ENCODE peak calls at places on chromosomes 6 and 20, in five cellular contexts. One of them, this sample, is unnamed.

GRCh38 chr6:15663057-15663638 is 320 bp upstream of the DTNBP1 start:
- DNase-seq in pons: peak; percentile 77
- DNase-seq in progenitor cell of endocrine pancreas: no peak
- DNase-seq in dorsolateral prefrontal cortex: no peak
- DNase-seq in anterior cingulate cortex: no peak
- DNase-seq in this sample: peak; percentile 92

GRCh38 chr20:24160563-24161355 is 172.2 kb upstream of the GGTLC1 start:
- DNase-seq in anterior cingulate cortex: no peak
- DNase-seq in pons: peak; percentile 76
- DNase-seq in dorsolateral prefrontal cortex: peak; percentile 70
- DNase-seq in progenitor cell of endocrine pancreas: peak; percentile 37
- DNase-seq in this sample: peak; percentile 68

GRCh38 chr20:48070961-48071645 is 285.8 kb upstream of the SULF2 start:
- DNase-seq in dorsolateral prefrontal cortex: no peak
- DNase-seq in progenitor cell of endocrine pancreas: no peak
- DNase-seq in pons: no peak
- DNase-seq in anterior cingulate cortex: no peak
- DNase-seq in this sample: no peak

GRCh38 chr6:129212081-129212480 is 329.1 kb downstream of the LAMA2 start:
- DNase-seq in progenitor cell of endocrine pancreas: no peak
- DNase-seq in anterior cingulate cortex: no peak
- DNase-seq in pons: no peak
- DNase-seq in dorsolateral prefrontal cortex: no peak
- DNase-seq in this sample: no peak

GRCh38 chr6:4581468-4582420 is 194.5 kb upstream of the CDYL start:
- DNase-seq in pons: peak; percentile 23
- DNase-seq in progenitor cell of endocrine pancreas: no peak
- DNase-seq in dorsolateral prefrontal cortex: no peak
- DNase-seq in anterior cingulate cortex: no peak
- DNase-seq in this sample: no peak

GRCh38 chr20:35907017-35907685 is 47.2 kb downstream of the SCAND1 start:
- DNase-seq in dorsolateral prefrontal cortex: no peak
- DNase-seq in pons: no peak
- DNase-seq in anterior cingulate cortex: no peak
- DNase-seq in progenitor cell of endocrine pancreas: no peak
- DNase-seq in this sample: peak; percentile 10

GRCh38 chr20:24817351-24817750 is 131.7 kb upstream of the CST7 start:
- DNase-seq in progenitor cell of endocrine pancreas: no peak
- DNase-seq in pons: no peak
- DNase-seq in anterior cingulate cortex: no peak
- DNase-seq in dorsolateral prefrontal cortex: no peak
- DNase-seq in this sample: no peak

GRCh38 chr6:157221817-157222175 is 101.5 kb downstream of the TMEM242 start:
- DNase-seq in anterior cingulate cortex: no peak
- DNase-seq in progenitor cell of endocrine pancreas: no peak
- DNase-seq in pons: no peak
- DNase-seq in dorsolateral prefrontal cortex: no peak
- DNase-seq in this sample: no peak

GRCh38 chr20:32356935-32357868 is 929 bp upstream of the ASXL1 start:
- DNase-seq in dorsolateral prefrontal cortex: no peak
- DNase-seq in progenitor cell of endocrine pancreas: peak; percentile 22
- DNase-seq in pons: peak; percentile 22
- DNase-seq in anterior cingulate cortex: no peak
- DNase-seq in this sample: no peak

GRCh38 chr6:75422024-75422639 is 71.5 kb downstream of the FILIP1 start:
- DNase-seq in anterior cingulate cortex: no peak
- DNase-seq in progenitor cell of endocrine pancreas: no peak
- DNase-seq in dorsolateral prefrontal cortex: no peak
- DNase-seq in pons: no peak
- DNase-seq in this sample: no peak

GRCh38 chr20:44362466-44362940 is 7.0 kb downstream of the HNF4A start:
- DNase-seq in progenitor cell of endocrine pancreas: no peak
- DNase-seq in pons: no peak
- DNase-seq in dorsolateral prefrontal cortex: no peak
- DNase-seq in anterior cingulate cortex: no peak
- DNase-seq in this sample: no peak

GRCh38 chr20:46430921-46431712 is 24.7 kb upstream of the ELMO2 start:
- DNase-seq in dorsolateral prefrontal cortex: peak; percentile 71
- DNase-seq in progenitor cell of endocrine pancreas: no peak
- DNase-seq in pons: peak; percentile 91
- DNase-seq in anterior cingulate cortex: peak; percentile 7
- DNase-seq in this sample: peak; percentile 50

GRCh38 chr20:63059684-63060056 is 52.9 kb upstream of the BHLHE23 start:
- DNase-seq in dorsolateral prefrontal cortex: no peak
- DNase-seq in anterior cingulate cortex: no peak
- DNase-seq in progenitor cell of endocrine pancreas: no peak
- DNase-seq in pons: no peak
- DNase-seq in this sample: no peak

GRCh38 chr6:160267102-160267501 is 8.5 kb upstream of the SLC22A2 start:
- DNase-seq in progenitor cell of endocrine pancreas: no peak
- DNase-seq in pons: no peak
- DNase-seq in dorsolateral prefrontal cortex: no peak
- DNase-seq in anterior cingulate cortex: no peak
- DNase-seq in this sample: no peak